ENCODE peak calls at places on chromosomes 7 and 10, in seven cellular contexts. R, M, A, K, I, F and Q are unnamed samples.

GRCh38 chr7:27928001-27928400 is 188.0 kb downstream of the TAX1BP1 start:
- DNase-seq in R (no peak), M (no peak), A (no peak), K (no peak), I (no peak), F (no peak), Q (no peak)

GRCh38 chr10:108911814-108912541 is 1011.3 kb downstream of the XPNPEP1 start:
- DNase-seq in R (peak), M (peak), A (no peak), K (no peak), I (peak), F (peak), Q (peak)

GRCh38 chr10:128098631-128099030 is 27.6 kb downstream of the MKI67 start:
- DNase-seq in R (no peak), M (no peak), A (no peak), K (no peak), I (no peak), F (no peak), Q (no peak)

GRCh38 chr10:93376372-93377296 is 105.5 kb downstream of the MYOF start:
- DNase-seq in R (peak), M (peak), A (peak), K (peak), I (peak), F (peak), Q (peak)

GRCh38 chr7:111027396-111027795 is 63.5 kb upstream of the LRRN3 start:
- DNase-seq in R (no peak), M (no peak), A (no peak), K (no peak), I (no peak), F (no peak), Q (no peak)

GRCh38 chr10:104641150-104642000 is at the start of gene SORCS3:
- DNase-seq in R (no peak), M (no peak), A (no peak), K (no peak), I (no peak), F (no peak), Q (no peak)

GRCh38 chr7:154910125-154910524 is 92.8 kb downstream of the PAXIP1 start:
- DNase-seq in R (no peak), M (no peak), A (no peak), K (no peak), I (no peak), F (no peak), Q (no peak)

GRCh38 chr7:1533569-1534329 is 3.2 kb downstream of the MAFK start:
- DNase-seq in R (peak), M (no peak), A (no peak), K (peak), I (peak), F (peak), Q (no peak)

GRCh38 chr7:109003742-109004141 is 434.1 kb downstream of the DNAJB9 start:
- DNase-seq in R (no peak), M (no peak), A (no peak), K (no peak), I (no peak), F (no peak), Q (peak)

GRCh38 chr7:134885967-134886352 is 100.3 kb upstream of the AGBL3 start:
- DNase-seq in R (no peak), M (no peak), A (no peak), K (no peak), I (no peak), F (peak), Q (no peak)

GRCh38 chr7:45660201-45660900 is 86.2 kb downstream of the ADCY1 start:
- DNase-seq in R (no peak), M (no peak), A (no peak), K (no peak), I (no peak), F (no peak), Q (no peak)

GRCh38 chr7:23593706-23594105 is 3.5 kb upstream of the CCDC126 start:
- DNase-seq in R (no peak), M (no peak), A (no peak), K (no peak), I (no peak), F (no peak), Q (no peak)

GRCh38 chr7:108568801-108569380 is 615 bp downstream of the THAP5 start:
- DNase-seq in R (no peak), M (no peak), A (no peak), K (no peak), I (no peak), F (no peak), Q (no peak)